ENCODE peak calls at places on chromosomes 5 and 9, in seven cellular contexts. M is mammary epithelial cell; Y is sigmoid colon; E is hepatocyte; F is colonic mucosa; C is tibial artery; B is CD8-positive, alpha-beta T cell. U is an unnamed sample. For H3K9me3, the result is how much of the 10 kb centered on the place peaks cover.

GRCh38 chr5:120436996-120437395 is 27.1 kb upstream of the PRR16 start:
- DNase-seq in C (no peak), F (no peak), E (no peak), Y (no peak), B (no peak), M (peak), U (no peak)

GRCh38 chr5:28190011-28190410 is 1151.6 kb upstream of the CDH9 start:
- DNase-seq in F (no peak), Y (no peak), C (no peak), E (no peak), M (no peak), B (no peak), U (no peak)

GRCh38 chr5:129904667-129905466 is 602 bp downstream of the CHSY3 start:
- DNase-seq in F (no peak), B (no peak), M (peak), E (peak), C (no peak), Y (peak), U (no peak)

GRCh38 chr9:33329117-33329563 is 38.8 kb downstream of the NFX1 start:
- DNase-seq in C (peak), B (no peak), E (peak), F (peak), Y (peak), M (peak), U (peak)

GRCh38 chr5:128913551-128913950 is 51.7 kb upstream of the SLC27A6 start:
- DNase-seq in F (no peak), Y (no peak), C (no peak), E (no peak), B (no peak), M (no peak), U (no peak)

GRCh38 chr5:40796487-40796889 is 1.7 kb downstream of the PRKAA1 start:
- DNase-seq in M (peak), C (no peak), E (no peak), B (no peak), Y (no peak), F (no peak), U (no peak)

GRCh38 chr9:97502984-97503861 is 1.8 kb downstream of the TMOD1 start:
- DNase-seq in E (no peak), C (no peak), F (no peak), M (no peak), B (no peak), Y (no peak), U (no peak)

GRCh38 chr9:15475923-15476536 is 34.7 kb downstream of the PSIP1 start:
- DNase-seq in F (no peak), E (no peak), B (no peak), M (no peak), C (no peak), Y (no peak), U (no peak)

GRCh38 chr9:123162359-123163345 is 105.7 kb downstream of the STRBP start:
- DNase-seq in E (no peak), C (no peak), Y (no peak), B (no peak), M (no peak), F (no peak), U (no peak)

GRCh38 chr5:144336619-144337018 is 165.9 kb downstream of the KCTD16 start:
- DNase-seq in B (no peak), Y (no peak), F (no peak), M (no peak), C (no peak), E (no peak), U (no peak)

GRCh38 chr9:37026085-37026935 is 7.8 kb downstream of the PAX5 start:
- DNase-seq in B (no peak), F (no peak), Y (no peak), C (no peak), M (no peak), E (no peak), U (no peak)

GRCh38 chr9:125932012-125932411 is 184.8 kb downstream of the PBX3 start:
- DNase-seq in F (peak), C (peak), B (no peak), M (peak), Y (peak), E (peak), U (peak)

GRCh38 chr5:83543898-83544297 is 72.4 kb downstream of the VCAN start:
- DNase-seq in C (no peak), Y (no peak), M (no peak), B (no peak), F (no peak), E (no peak), U (no peak)

GRCh38 chr5:140244525-140245025 is 58.3 kb downstream of the PFDN1 start:
- DNase-seq in Y (peak), B (peak), F (peak), M (peak), C (peak), E (peak), U (peak)

GRCh38 chr5:111259636-111260035 is 35.5 kb downstream of the CAMK4 start:
- DNase-seq in E (no peak), Y (no peak), B (no peak), C (no peak), M (no peak), F (no peak), U (no peak)

GRCh38 chr5:127561254-127561653 is 43.8 kb downstream of the PRRC1 start:
- DNase-seq in F (no peak), Y (no peak), M (peak), B (no peak), E (no peak), C (no peak), U (no peak)

GRCh38 chr5:125012727-125013451 is 266.4 kb upstream of the ZNF608 start:
- DNase-seq in M (peak), F (no peak), Y (no peak), E (peak), B (no peak), C (no peak), U (no peak)

GRCh38 chr5:142872795-142873194 is 102.6 kb downstream of the ARHGAP26 start:
- DNase-seq in B (no peak), C (no peak), M (peak), Y (no peak), E (no peak), F (peak), U (no peak)

GRCh38 chr9:93132287-93132927 is 1.6 kb downstream of the NINJ1 start:
- DNase-seq in M (peak), C (peak), Y (peak), B (no peak), F (peak), E (no peak), U (no peak)

GRCh38 chr9:99169086-99169485 is 52.7 kb downstream of the ALG2 start:
- DNase-seq in M (no peak), F (no peak), Y (no peak), C (no peak), B (no peak), E (no peak), U (no peak)

GRCh38 chr9:224540-225520 is 10.2 kb downstream of the DOCK8 start:
- DNase-seq in F (no peak), Y (no peak), C (no peak), E (peak), M (peak), B (no peak), U (no peak)

GRCh38 chr9:134591082-134591571 is 50.5 kb upstream of the COL5A1 start:
- DNase-seq in F (no peak), E (no peak), B (no peak), C (no peak), M (no peak), Y (no peak), U (peak)
- H3K4me3 ChIP-seq in F (no peak), E (no peak), B (no peak), C (no peak), M (no peak), Y (no peak), U (no peak)

GRCh38 chr5:141808857-141809256 is 69.4 kb downstream of the PCDH1 start:
- DNase-seq in E (no peak), C (no peak), Y (no peak), M (no peak), B (no peak), F (no peak), U (no peak)

GRCh38 chr5:141809697-141810096 is 68.5 kb downstream of the PCDH1 start:
- DNase-seq in B (no peak), F (no peak), M (no peak), C (no peak), Y (no peak), E (no peak), U (no peak)

GRCh38 chr5:141807732-141808131 is 70.5 kb downstream of the PCDH1 start:
- DNase-seq in F (no peak), E (no peak), C (no peak), Y (no peak), B (no peak), M (no peak), U (no peak)

GRCh38 chr5:141806626-141807025 is 71.6 kb downstream of the PCDH1 start:
- DNase-seq in F (no peak), M (no peak), B (no peak), E (no peak), C (no peak), Y (no peak), U (no peak)

GRCh38 chr5:141805874-141806273 is 72.3 kb downstream of the PCDH1 start:
- DNase-seq in E (no peak), M (no peak), C (peak), B (no peak), F (no peak), Y (peak), U (peak)
- TF ChIP-seq CTCF in E (no peak), M (no peak), C (no peak), B (no peak), F (no peak), Y (no peak), U (no peak)

DNA sequence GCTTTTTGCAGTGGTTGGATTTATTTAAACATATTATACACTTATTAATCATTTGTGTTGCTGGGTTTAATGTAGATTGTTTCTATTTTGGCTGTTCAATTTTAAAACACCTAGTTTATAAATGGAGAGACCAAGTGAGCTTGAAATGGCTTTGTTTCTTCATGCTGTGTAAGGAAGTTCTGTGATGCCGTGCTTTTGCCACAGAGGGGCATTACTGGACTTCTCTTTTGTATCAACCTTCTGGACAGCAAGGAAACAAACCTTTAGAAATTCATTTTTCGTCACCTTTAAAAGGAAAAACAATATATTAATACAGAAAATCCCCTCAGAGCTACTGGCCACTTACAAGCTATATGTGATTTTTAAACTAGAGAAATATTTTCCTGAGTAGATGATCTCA is 81.9 kb downstream of the DMRTA1 start:
- DNase-seq in Y (no peak), E (peak), B (no peak), C (no peak), F (no peak), M (no peak), U (no peak)
- H3K9me3 ChIP-seq in Y (under half), E (under half), B (under half), C (under half), F (under half), M (under half), U (under half)

DNA sequence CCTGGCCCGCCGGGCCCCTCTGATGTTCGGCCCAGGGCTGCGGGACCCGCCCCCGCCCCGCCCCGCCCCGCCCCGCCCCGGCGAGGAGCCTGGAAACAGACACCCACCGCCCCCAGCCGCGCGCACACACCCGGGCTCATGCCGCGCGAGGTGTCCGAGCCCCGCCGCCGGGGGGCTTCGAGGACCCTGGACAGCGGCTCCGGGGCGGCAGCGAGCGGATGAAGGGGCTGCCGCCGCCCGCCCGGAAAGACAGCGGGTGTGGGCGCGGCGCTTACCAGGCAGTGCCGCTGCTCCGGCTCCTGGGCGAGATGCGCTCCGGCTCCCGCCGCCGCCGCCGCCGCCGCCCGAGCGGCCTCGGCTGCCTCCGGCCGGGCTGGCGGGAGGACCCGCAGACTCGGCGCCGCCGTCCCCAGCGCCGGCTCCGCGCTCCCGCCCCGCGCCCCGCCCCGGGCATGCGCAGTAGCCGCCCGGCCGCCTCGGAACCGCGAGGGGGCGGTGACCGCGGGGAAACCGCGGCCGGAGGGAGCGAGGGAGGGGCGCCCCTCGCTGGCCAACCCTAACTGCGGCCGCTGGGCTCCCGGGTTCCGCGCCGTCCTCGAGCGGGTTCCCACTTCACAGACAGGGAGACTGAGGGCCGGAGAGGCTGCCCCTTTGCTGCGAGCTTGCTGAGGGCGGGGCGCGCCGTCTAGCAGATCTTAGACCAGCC is at the start of gene GPRIN1:
- DNase-seq in E (peak), M (peak), C (no peak), B (peak), F (peak), Y (no peak), U (no peak)
- H3K4me3 ChIP-seq in E (peak), M (peak), C (peak), B (peak), F (peak), Y (peak), U (peak)

GRCh38 chr5:26229848-26230247 is 808.5 kb downstream of the CDH9 start:
- DNase-seq in C (no peak), M (no peak), E (no peak), Y (no peak), F (no peak), B (no peak), U (no peak)

GRCh38 chr5:26232706-26233105 is 805.7 kb downstream of the CDH9 start:
- DNase-seq in C (no peak), E (no peak), F (no peak), B (no peak), M (no peak), Y (peak), U (no peak)

GRCh38 chr5:26231316-26231715 is 807.1 kb downstream of the CDH9 start:
- DNase-seq in M (no peak), Y (peak), F (no peak), B (no peak), C (no peak), E (no peak), U (no peak)

GRCh38 chr5:26227245-26227644 is 811.1 kb downstream of the CDH9 start:
- DNase-seq in Y (no peak), F (no peak), C (no peak), B (no peak), E (no peak), M (no peak), U (no peak)
- TF ChIP-seq CTCF in Y (no peak), F (no peak), C (no peak), B (no peak), E (no peak), M (no peak), U (no peak)

GRCh38 chr5:176425138-176425537 is 8.8 kb upstream of the CLTB start:
- DNase-seq in M (peak), E (peak), Y (no peak), F (no peak), C (no peak), B (no peak), U (no peak)

GRCh38 chr5:176424181-176424580 is 7.8 kb upstream of the CLTB start:
- DNase-seq in M (no peak), E (no peak), Y (no peak), C (no peak), B (no peak), F (no peak), U (no peak)

GRCh38 chr5:176429972-176430371 is 13.6 kb upstream of the CLTB start:
- DNase-seq in Y (no peak), F (no peak), M (no peak), E (no peak), C (no peak), B (no peak), U (no peak)

GRCh38 chr5:176427971-176428370 is 11.6 kb upstream of the CLTB start:
- DNase-seq in E (no peak), Y (no peak), M (no peak), F (no peak), C (no peak), B (no peak), U (no peak)

GRCh38 chr5:176425791-176426190 is 9.5 kb upstream of the CLTB start:
- DNase-seq in E (no peak), F (no peak), B (no peak), M (no peak), C (no peak), Y (no peak), U (no peak)
- H3K9me3 ChIP-seq in E (under half), F (under half), B (under half), M (under half), C (under half), Y (under half), U (under half)

GRCh38 chr5:34865131-34865530 is 26.2 kb downstream of the TTC23L start:
- DNase-seq in F (no peak), Y (no peak), C (no peak), M (no peak), E (no peak), B (no peak), U (no peak)
- H3K4me3 ChIP-seq in F (no peak), Y (no peak), C (no peak), M (no peak), E (no peak), B (no peak), U (no peak)